ENCODE peak calls at places on chromosomes 6 and 20, in four cellular contexts. One of them, this sample, is unnamed.
A peak's percentile ranks its signal among the peaks of the same experiment; 100 is the strongest.

GRCh38 chr6:18422136-18422535 is 35.0 kb downstream of the RNF144B start:
- DNase-seq in GM23248: no peak
- DNase-seq in esophagus squamous epithelium: no peak
- DNase-seq in effector memory CD4-positive, alpha-beta T cell: no peak
- DNase-seq in this sample: no peak

GRCh38 chr6:132960720-132961119 is 146.4 kb downstream of the RPS12 start:
- DNase-seq in esophagus squamous epithelium: no peak
- DNase-seq in GM23248: no peak
- DNase-seq in effector memory CD4-positive, alpha-beta T cell: no peak
- DNase-seq in this sample: no peak

GRCh38 chr6:140401666-140402255 is 1027.3 kb upstream of the CITED2 start:
- DNase-seq in effector memory CD4-positive, alpha-beta T cell: no peak
- DNase-seq in GM23248: peak; percentile 30
- DNase-seq in esophagus squamous epithelium: no peak
- DNase-seq in this sample: no peak

GRCh38 chr20:10268636-10269035 is 50.0 kb downstream of the SNAP25 start:
- DNase-seq in esophagus squamous epithelium: no peak
- DNase-seq in effector memory CD4-positive, alpha-beta T cell: no peak
- DNase-seq in GM23248: no peak
- DNase-seq in this sample: no peak

GRCh38 chr6:31977816-31978431 is 3.9 kb upstream of the C4A start:
- DNase-seq in GM23248: no peak
- DNase-seq in esophagus squamous epithelium: no peak
- DNase-seq in effector memory CD4-positive, alpha-beta T cell: no peak
- DNase-seq in this sample: no peak

GRCh38 chr6:165883851-165884640 is 221.0 kb upstream of the PDE10A start:
- DNase-seq in esophagus squamous epithelium: no peak
- DNase-seq in effector memory CD4-positive, alpha-beta T cell: no peak
- DNase-seq in GM23248: peak; percentile 73
- DNase-seq in this sample: no peak

GRCh38 chr6:144335914-144336313 is 50.8 kb downstream of the UTRN start:
- DNase-seq in esophagus squamous epithelium: no peak
- DNase-seq in GM23248: no peak
- DNase-seq in effector memory CD4-positive, alpha-beta T cell: no peak
- DNase-seq in this sample: no peak

GRCh38 chr20:22915512-22915911 is 119.6 kb upstream of the SSTR4 start:
- DNase-seq in esophagus squamous epithelium: no peak
- DNase-seq in GM23248: no peak
- DNase-seq in effector memory CD4-positive, alpha-beta T cell: no peak
- DNase-seq in this sample: no peak

GRCh38 chr6:38213275-38213674 is 393.7 kb downstream of the ZFAND3 start:
- DNase-seq in esophagus squamous epithelium: no peak
- DNase-seq in effector memory CD4-positive, alpha-beta T cell: no peak
- DNase-seq in GM23248: no peak
- DNase-seq in this sample: no peak

GRCh38 chr6:157283900-157284737 is 39.2 kb downstream of the TMEM242 start:
- DNase-seq in GM23248: no peak
- DNase-seq in esophagus squamous epithelium: no peak
- DNase-seq in effector memory CD4-positive, alpha-beta T cell: no peak
- DNase-seq in this sample: no peak

GRCh38 chr20:55888655-55889054 is 116.7 kb downstream of the CBLN4 start:
- DNase-seq in esophagus squamous epithelium: no peak
- DNase-seq in GM23248: no peak
- DNase-seq in effector memory CD4-positive, alpha-beta T cell: no peak
- DNase-seq in this sample: peak; percentile 79

GRCh38 chr6:113122060-113122459 is 735.1 kb upstream of the MARCKS start:
- DNase-seq in esophagus squamous epithelium: no peak
- DNase-seq in GM23248: peak; percentile 90
- DNase-seq in effector memory CD4-positive, alpha-beta T cell: no peak
- DNase-seq in this sample: no peak

GRCh38 chr6:157272372-157272771 is 50.9 kb downstream of the TMEM242 start:
- DNase-seq in effector memory CD4-positive, alpha-beta T cell: no peak
- DNase-seq in GM23248: no peak
- DNase-seq in esophagus squamous epithelium: no peak
- DNase-seq in this sample: no peak

GRCh38 chr20:60512436-60512835 is 554.2 kb downstream of the CDH26 start:
- DNase-seq in esophagus squamous epithelium: no peak
- DNase-seq in effector memory CD4-positive, alpha-beta T cell: no peak
- DNase-seq in GM23248: peak; percentile 71
- DNase-seq in this sample: peak; percentile 23

GRCh38 chr6:30340589-30341054 is 4.3 kb upstream of the RPP21 start:
- DNase-seq in esophagus squamous epithelium: no peak
- DNase-seq in GM23248: peak; percentile 55
- DNase-seq in effector memory CD4-positive, alpha-beta T cell: no peak
- DNase-seq in this sample: no peak

GRCh38 chr6:37283268-37283667 is 25.3 kb upstream of the TMEM217 start:
- DNase-seq in effector memory CD4-positive, alpha-beta T cell: no peak
- DNase-seq in GM23248: peak; percentile 17
- DNase-seq in esophagus squamous epithelium: no peak
- DNase-seq in this sample: no peak

GRCh38 chr6:157715766-157716171 is 107.3 kb upstream of the SNX9 start:
- DNase-seq in GM23248: peak; percentile 98
- DNase-seq in esophagus squamous epithelium: no peak
- DNase-seq in effector memory CD4-positive, alpha-beta T cell: no peak
- DNase-seq in this sample: peak; percentile 70

GRCh38 chr6:5085638-5086293 is 625 bp downstream of the PPP1R3G start:
- DNase-seq in esophagus squamous epithelium: no peak
- DNase-seq in effector memory CD4-positive, alpha-beta T cell: no peak
- DNase-seq in GM23248: peak; percentile 72
- DNase-seq in this sample: no peak

GRCh38 chr20:48366230-48366629 is 461.6 kb downstream of the PREX1 start:
- DNase-seq in GM23248: no peak
- DNase-seq in esophagus squamous epithelium: no peak
- DNase-seq in effector memory CD4-positive, alpha-beta T cell: no peak
- DNase-seq in this sample: no peak

GRCh38 chr6:158358450-158359077 is 46.3 kb downstream of the TULP4 start:
- DNase-seq in esophagus squamous epithelium: no peak
- DNase-seq in effector memory CD4-positive, alpha-beta T cell: no peak
- DNase-seq in GM23248: no peak
- DNase-seq in this sample: no peak

GRCh38 chr6:126293891-126294524 is 45.9 kb upstream of the CENPW start:
- DNase-seq in GM23248: peak; percentile 2
- DNase-seq in effector memory CD4-positive, alpha-beta T cell: no peak
- DNase-seq in esophagus squamous epithelium: no peak
- DNase-seq in this sample: no peak

GRCh38 chr6:2883673-2884072 is 19.4 kb downstream of the SERPINB9 start:
- DNase-seq in effector memory CD4-positive, alpha-beta T cell: no peak
- DNase-seq in esophagus squamous epithelium: no peak
- DNase-seq in GM23248: no peak
- DNase-seq in this sample: no peak

GRCh38 chr6:11876934-11877433 is 98.4 kb upstream of the ADTRP start:
- DNase-seq in effector memory CD4-positive, alpha-beta T cell: no peak
- DNase-seq in esophagus squamous epithelium: no peak
- DNase-seq in GM23248: no peak
- DNase-seq in this sample: no peak

GRCh38 chr20:16953858-16954257 is 205.7 kb downstream of the OTOR start:
- DNase-seq in esophagus squamous epithelium: no peak
- DNase-seq in GM23248: no peak
- DNase-seq in effector memory CD4-positive, alpha-beta T cell: no peak
- DNase-seq in this sample: no peak

GRCh38 chr6:45539124-45539523 is 161.4 kb upstream of the SUPT3H start:
- DNase-seq in GM23248: no peak
- DNase-seq in esophagus squamous epithelium: no peak
- DNase-seq in effector memory CD4-positive, alpha-beta T cell: no peak
- DNase-seq in this sample: no peak

GRCh38 chr6:144559865-144560603 is 274.9 kb downstream of the UTRN start:
- DNase-seq in esophagus squamous epithelium: no peak
- DNase-seq in GM23248: peak; percentile 8
- DNase-seq in effector memory CD4-positive, alpha-beta T cell: peak; percentile 10
- DNase-seq in this sample: no peak

GRCh38 chr6:169905041-169905807 is 153.8 kb downstream of the ERMARD start:
- DNase-seq in effector memory CD4-positive, alpha-beta T cell: no peak
- DNase-seq in GM23248: peak; percentile 60
- DNase-seq in esophagus squamous epithelium: no peak
- DNase-seq in this sample: peak; percentile 41

GRCh38 chr6:77463881-77464867 is 883 bp upstream of the HTR1B start:
- DNase-seq in esophagus squamous epithelium: no peak
- DNase-seq in effector memory CD4-positive, alpha-beta T cell: no peak
- DNase-seq in GM23248: no peak
- DNase-seq in this sample: peak; percentile 59

GRCh38 chr20:37345339-37346231 is at the start of gene SRC:
- DNase-seq in esophagus squamous epithelium: no peak
- DNase-seq in GM23248: peak; percentile 83
- DNase-seq in effector memory CD4-positive, alpha-beta T cell: peak; percentile 16
- DNase-seq in this sample: peak; percentile 84

GRCh38 chr20:5172167-5172586 is 45.4 kb downstream of the CDS2 start:
- DNase-seq in esophagus squamous epithelium: no peak
- DNase-seq in GM23248: no peak
- DNase-seq in effector memory CD4-positive, alpha-beta T cell: no peak
- DNase-seq in this sample: no peak

GRCh38 chr6:35294308-35294945 is 3.2 kb upstream of the DEF6 start:
- DNase-seq in esophagus squamous epithelium: no peak
- DNase-seq in GM23248: peak; percentile 49
- DNase-seq in effector memory CD4-positive, alpha-beta T cell: peak; percentile 40
- DNase-seq in this sample: peak; percentile 44

GRCh38 chr6:1544603-1545002 is 65.1 kb upstream of the FOXC1 start:
- DNase-seq in esophagus squamous epithelium: no peak
- DNase-seq in GM23248: no peak
- DNase-seq in effector memory CD4-positive, alpha-beta T cell: no peak
- DNase-seq in this sample: no peak

GRCh38 chr6:42506070-42506469 is 54.3 kb upstream of the TRERF1 start:
- DNase-seq in GM23248: no peak
- DNase-seq in esophagus squamous epithelium: no peak
- DNase-seq in effector memory CD4-positive, alpha-beta T cell: no peak
- DNase-seq in this sample: no peak

GRCh38 chr20:38395165-38395564 is 40.0 kb downstream of the SNHG17 start:
- DNase-seq in esophagus squamous epithelium: no peak
- DNase-seq in GM23248: peak; percentile 33
- DNase-seq in effector memory CD4-positive, alpha-beta T cell: no peak
- DNase-seq in this sample: peak; percentile 40
- H3K27me3 ChIP-seq in esophagus squamous epithelium: no peaks in the 10 kb centered on the region
- H3K27me3 ChIP-seq in GM23248: peaks cover 16% of the 10 kb centered on the region
- H3K27me3 ChIP-seq in effector memory CD4-positive, alpha-beta T cell: no peaks in the 10 kb centered on the region
- H3K27me3 ChIP-seq in this sample: no peaks in the 10 kb centered on the region

DNA sequence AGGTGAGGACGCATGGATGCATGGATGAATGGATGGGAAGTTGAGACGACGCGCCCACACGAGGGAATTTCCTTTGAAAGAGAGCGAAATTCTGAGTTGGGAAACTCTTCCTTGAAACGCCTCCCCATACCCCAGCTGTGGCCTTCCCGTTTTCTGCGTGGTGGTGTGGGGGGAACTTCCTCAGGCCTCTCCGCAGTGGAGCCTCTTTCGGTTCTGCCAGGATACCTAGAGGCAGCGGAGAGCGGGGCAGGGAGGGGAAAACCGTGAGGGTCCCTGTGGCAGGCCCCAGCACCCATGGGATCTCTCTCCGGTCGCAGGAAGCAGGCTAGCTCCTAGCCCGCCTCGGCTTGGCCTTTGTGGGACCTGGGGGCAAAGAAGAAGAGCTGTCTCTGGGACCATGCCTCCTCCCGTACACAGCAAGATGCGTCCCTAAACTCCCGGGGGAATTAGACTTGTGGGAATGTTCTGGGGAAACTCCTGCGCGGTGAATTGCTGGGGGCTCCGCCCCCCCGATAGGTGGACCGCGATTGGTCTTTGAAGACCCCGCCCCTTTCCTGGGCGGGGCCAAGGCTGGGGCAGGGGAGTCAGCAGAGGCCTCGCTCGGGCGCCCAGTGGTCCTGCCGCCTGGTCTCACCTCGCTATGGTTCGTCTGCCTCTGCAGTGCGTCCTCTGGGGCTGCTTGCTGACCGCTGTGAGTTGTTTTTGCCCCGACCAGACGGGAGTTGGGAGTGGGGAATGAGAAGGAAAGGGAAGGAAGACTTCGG is at the start of gene CD40:
- DNase-seq in GM23248: peak; percentile 82
- DNase-seq in esophagus squamous epithelium: no peak
- DNase-seq in effector memory CD4-positive, alpha-beta T cell: peak; percentile 63
- DNase-seq in this sample: peak; percentile 91
- H3K27me3 ChIP-seq in GM23248: peaks cover 14% of the 10 kb centered on the region
- H3K27me3 ChIP-seq in esophagus squamous epithelium: no peaks in the 10 kb centered on the region
- H3K27me3 ChIP-seq in effector memory CD4-positive, alpha-beta T cell: no peaks in the 10 kb centered on the region
- H3K27me3 ChIP-seq in this sample: no peaks in the 10 kb centered on the region

GRCh38 chr6:13932785-13933184 is 8.0 kb downstream of the RNF182 start:
- DNase-seq in GM23248: no peak
- DNase-seq in esophagus squamous epithelium: no peak
- DNase-seq in effector memory CD4-positive, alpha-beta T cell: no peak
- DNase-seq in this sample: no peak

GRCh38 chr6:13929196-13929595 is 4.4 kb downstream of the RNF182 start:
- DNase-seq in esophagus squamous epithelium: no peak
- DNase-seq in effector memory CD4-positive, alpha-beta T cell: no peak
- DNase-seq in GM23248: no peak
- DNase-seq in this sample: no peak

GRCh38 chr6:13935190-13935880 is 10.6 kb downstream of the RNF182 start:
- DNase-seq in effector memory CD4-positive, alpha-beta T cell: no peak
- DNase-seq in GM23248: no peak
- DNase-seq in esophagus squamous epithelium: no peak
- DNase-seq in this sample: no peak

GRCh38 chr6:13934721-13935120 is 10.0 kb downstream of the RNF182 start:
- DNase-seq in effector memory CD4-positive, alpha-beta T cell: no peak
- DNase-seq in GM23248: no peak
- DNase-seq in esophagus squamous epithelium: no peak
- DNase-seq in this sample: no peak

GRCh38 chr6:13931797-13932402 is 7.1 kb downstream of the RNF182 start:
- DNase-seq in effector memory CD4-positive, alpha-beta T cell: no peak
- DNase-seq in esophagus squamous epithelium: no peak
- DNase-seq in GM23248: no peak
- DNase-seq in this sample: no peak
- H3K27me3 ChIP-seq in effector memory CD4-positive, alpha-beta T cell: peaks cover 24% of the 10 kb centered on the region
- H3K27me3 ChIP-seq in esophagus squamous epithelium: no peaks in the 10 kb centered on the region
- H3K27me3 ChIP-seq in GM23248: no peaks in the 10 kb centered on the region
- H3K27me3 ChIP-seq in this sample: no peaks in the 10 kb centered on the region

GRCh38 chr6:414447-414846 is 22.9 kb downstream of the IRF4 start:
- DNase-seq in esophagus squamous epithelium: no peak
- DNase-seq in GM23248: no peak
- DNase-seq in effector memory CD4-positive, alpha-beta T cell: no peak
- DNase-seq in this sample: no peak

GRCh38 chr6:410555-411395 is 19.2 kb downstream of the IRF4 start:
- DNase-seq in effector memory CD4-positive, alpha-beta T cell: no peak
- DNase-seq in esophagus squamous epithelium: no peak
- DNase-seq in GM23248: no peak
- DNase-seq in this sample: no peak

GRCh38 chr6:411402-412145 is 20.0 kb downstream of the IRF4 start:
- DNase-seq in esophagus squamous epithelium: no peak
- DNase-seq in effector memory CD4-positive, alpha-beta T cell: no peak
- DNase-seq in GM23248: peak; percentile 19
- DNase-seq in this sample: no peak

GRCh38 chr6:412146-412886 is 20.8 kb downstream of the IRF4 start:
- DNase-seq in esophagus squamous epithelium: no peak
- DNase-seq in effector memory CD4-positive, alpha-beta T cell: no peak
- DNase-seq in GM23248: no peak
- DNase-seq in this sample: no peak

GRCh38 chr6:415087-415486 is 23.5 kb downstream of the IRF4 start:
- DNase-seq in effector memory CD4-positive, alpha-beta T cell: no peak
- DNase-seq in GM23248: no peak
- DNase-seq in esophagus squamous epithelium: no peak
- DNase-seq in this sample: no peak
- H3K27me3 ChIP-seq in effector memory CD4-positive, alpha-beta T cell: no peaks in the 10 kb centered on the region
- H3K27me3 ChIP-seq in GM23248: peaks cover 89% of the 10 kb centered on the region
- H3K27me3 ChIP-seq in esophagus squamous epithelium: no peaks in the 10 kb centered on the region
- H3K27me3 ChIP-seq in this sample: no peaks in the 10 kb centered on the region